ENCODE peak calls at places on chromosomes 6 and 20, in eight cellular contexts. S, A, Y, Q, C, P, J and O are unnamed samples.

GRCh38 chr6:32117461-32117860 is 8.3 kb upstream of the TNXB start:
- DNase-seq in Q (no peak), A (no peak), P (no peak), J (no peak), C (no peak), S (no peak), Y (no peak), O (no peak)

GRCh38 chr6:29953001-29953436 is 10.7 kb downstream of the HLA-A start:
- DNase-seq in S (no peak), Y (no peak), P (no peak), C (no peak), A (no peak), Q (no peak), J (peak; percentile 46), O (no peak)

GRCh38 chr6:21402368-21402767 is 191.2 kb upstream of the SOX4 start:
- DNase-seq in S (no peak), Q (no peak), J (no peak), Y (peak; percentile 44), A (no peak), P (peak; percentile 30), C (peak; percentile 88), O (no peak)

GRCh38 chr20:59566631-59567524 is 37.5 kb upstream of the PHACTR3 start:
- DNase-seq in Q (peak; percentile 50), J (no peak), S (peak; percentile 7), P (no peak), C (no peak), Y (no peak), A (peak; percentile 4), O (no peak)

GRCh38 chr20:36147707-36148106 is 6.8 kb upstream of the EPB41L1 start:
- DNase-seq in P (no peak), Y (peak; percentile 30), J (no peak), A (no peak), C (peak; percentile 25), S (no peak), Q (no peak), O (no peak)

GRCh38 chr6:151847064-151847463 is 39.6 kb downstream of the ESR1 start:
- DNase-seq in C (no peak), Y (no peak), Q (no peak), A (no peak), P (no peak), S (no peak), J (peak; percentile 76), O (no peak)

GRCh38 chr6:144955853-144956252 is 670.7 kb downstream of the UTRN start:
- DNase-seq in A (no peak), P (no peak), C (no peak), S (no peak), J (no peak), Q (no peak), Y (no peak), O (no peak)

GRCh38 chr6:9620263-9620662 is 794.6 kb downstream of the TFAP2A start:
- DNase-seq in Q (no peak), C (no peak), J (no peak), A (no peak), S (no peak), P (no peak), Y (no peak), O (no peak)

GRCh38 chr6:46325561-46326525 is 155.1 kb upstream of the ENPP5 start:
- DNase-seq in C (no peak), S (no peak), J (peak; percentile 10), Q (no peak), Y (no peak), P (no peak), A (no peak), O (no peak)

GRCh38 chr20:23083553-23084220 is 2.4 kb downstream of the CD93 start:
- DNase-seq in Q (no peak), C (no peak), Y (no peak), A (no peak), S (no peak), J (no peak), P (no peak), O (no peak)
- H3K4me3 ChIP-seq in Q (peak overlapping the region; percentile 50), C (peak overlapping the region; percentile 27), Y (peak overlapping the region; percentile 45), A (no peak overlapping the region), S (no peak overlapping the region), J (no peak overlapping the region), P (no peak overlapping the region), O (no peak overlapping the region)

GRCh38 chr6:101980924-101981323 is 587.4 kb downstream of the GRIK2 start:
- DNase-seq in Y (no peak), Q (no peak), A (no peak), J (no peak), C (no peak), P (no peak), S (no peak), O (no peak)
- H3K4me1 ChIP-seq in Y (no peaks in the 10 kb centered on the region), Q (no peaks in the 10 kb centered on the region), A (no peaks in the 10 kb centered on the region), J (no peaks in the 10 kb centered on the region), C (no peaks in the 10 kb centered on the region), P (no peaks in the 10 kb centered on the region), S (no peaks in the 10 kb centered on the region), O (no peaks in the 10 kb centered on the region)

DNA sequence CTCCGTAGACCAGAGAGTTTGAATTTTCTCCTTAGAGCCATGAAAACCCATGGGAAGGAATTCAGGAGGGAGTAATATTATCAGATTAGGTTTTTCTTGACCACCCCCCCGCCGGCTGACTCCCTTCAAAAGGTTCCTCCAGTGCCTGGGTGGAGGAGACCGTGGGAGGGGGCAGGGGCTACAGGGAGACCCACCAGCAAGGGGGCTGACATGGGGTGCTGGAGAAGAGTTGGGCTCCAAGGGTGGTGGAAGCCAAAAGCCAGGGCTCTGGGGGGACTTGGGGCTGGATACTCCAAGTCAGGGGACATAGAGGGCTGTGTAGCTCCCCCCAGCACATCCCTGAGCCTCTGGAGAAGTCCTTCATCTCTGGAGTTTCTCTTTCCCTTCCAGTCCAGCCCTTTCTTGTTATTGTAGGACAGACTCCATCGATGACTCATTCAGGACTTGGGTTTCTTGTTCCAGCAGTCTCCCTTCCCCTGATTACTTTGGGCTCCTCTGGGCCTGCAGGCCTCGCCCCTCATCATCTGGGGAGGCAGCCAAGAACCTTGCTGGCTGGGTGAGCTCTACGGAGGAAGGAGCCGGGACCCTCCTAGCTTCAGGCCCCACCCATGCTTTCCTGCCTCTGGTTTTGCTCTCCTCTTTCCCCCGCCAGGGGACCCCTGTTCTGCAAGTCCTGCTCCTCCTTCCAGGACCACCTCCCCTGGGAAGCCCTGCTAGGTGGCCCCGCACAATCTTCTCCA is 10.5 kb upstream of the KIAA1755 start:
- DNase-seq in A (peak; percentile 80), C (peak; percentile 50), P (no peak), Q (no peak), Y (peak; percentile 68), J (no peak), S (peak; percentile 8), O (no peak)
- H3K4me3 ChIP-seq in A (no peak overlapping the region), C (no peak overlapping the region), P (no peak overlapping the region), Q (no peak overlapping the region), Y (no peak overlapping the region), J (no peak overlapping the region), S (no peak overlapping the region), O (no peak overlapping the region)

GRCh38 chr6:34383651-34384304 is 8.7 kb downstream of the NUDT3 start:
- DNase-seq in P (no peak), C (no peak), Q (no peak), J (no peak), Y (no peak), S (no peak), A (no peak), O (no peak)

GRCh38 chr6:34383171-34383631 is 9.3 kb downstream of the NUDT3 start:
- DNase-seq in J (no peak), A (no peak), P (no peak), C (peak; percentile 63), Q (no peak), Y (no peak), S (no peak), O (peak; percentile 92)

GRCh38 chr6:34386316-34387137 is 5.9 kb downstream of the NUDT3 start:
- DNase-seq in S (peak; percentile 24), J (no peak), Q (no peak), P (no peak), A (peak; percentile 68), Y (no peak), C (no peak), O (peak; percentile 40)

GRCh38 chr6:34384305-34385153 is 7.9 kb downstream of the NUDT3 start:
- DNase-seq in Q (no peak), A (no peak), P (no peak), J (no peak), S (no peak), C (no peak), Y (no peak), O (no peak)

GRCh38 chr6:34385793-34386195 is 6.7 kb downstream of the NUDT3 start:
- DNase-seq in S (peak; percentile 57), A (no peak), Q (no peak), J (no peak), Y (no peak), C (no peak), P (no peak), O (no peak)
- H3K4me1 ChIP-seq in S (peaks cover 9% of the 10 kb centered on the region), A (peaks cover 8% of the 10 kb centered on the region), Q (peaks cover 20% of the 10 kb centered on the region), J (peaks cover 13% of the 10 kb centered on the region), Y (peaks cover 28% of the 10 kb centered on the region), C (no peaks in the 10 kb centered on the region), P (no peaks in the 10 kb centered on the region), O (peaks cover 39% of the 10 kb centered on the region)

GRCh38 chr6:72620866-72621242 is 1.0 kb upstream of the KCNQ5 start:
- DNase-seq in P (no peak), Q (no peak), S (no peak), Y (no peak), C (no peak), A (no peak), J (no peak), O (no peak)
- H3K4me3 ChIP-seq in P (peak overlapping the region; percentile 100), Q (peak overlapping the region; percentile 52), S (no peak overlapping the region), Y (peak overlapping the region; percentile 76), C (no peak overlapping the region), A (no peak overlapping the region), J (peak overlapping the region; percentile 70), O (no peak overlapping the region)

DNA sequence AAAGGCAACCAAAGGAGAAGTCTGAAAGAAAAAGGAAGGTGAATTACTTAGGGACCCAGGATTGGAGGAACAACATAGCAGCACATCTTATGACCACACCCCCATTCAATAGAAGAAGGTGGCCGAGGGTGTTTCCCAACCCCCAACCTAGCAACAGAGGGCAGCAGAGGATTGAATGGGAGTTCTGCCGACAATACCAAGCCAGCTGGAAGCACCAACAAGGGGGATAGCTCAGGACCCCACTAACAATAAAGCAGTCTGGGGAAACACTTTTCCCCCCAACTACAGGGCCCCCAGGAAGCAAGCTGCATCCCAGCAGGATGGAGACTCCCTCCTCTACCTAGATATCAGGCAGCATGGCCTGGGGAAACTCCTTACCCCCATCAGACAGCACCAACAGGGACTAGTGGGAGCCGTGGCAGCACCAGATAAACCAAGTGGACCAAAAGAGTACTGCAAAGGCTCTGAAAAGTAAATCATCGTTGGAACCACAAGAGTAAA is 67.7 kb downstream of the ZHX3 start:
- DNase-seq in P (no peak), J (peak; percentile 22), A (no peak), C (peak; percentile 57), S (no peak), Q (no peak), Y (no peak), O (no peak)
- H3K4me1 ChIP-seq in P (no peaks in the 10 kb centered on the region), J (peaks cover 8% of the 10 kb centered on the region), A (peaks cover 7% of the 10 kb centered on the region), C (peaks cover 33% of the 10 kb centered on the region), S (peaks cover 11% of the 10 kb centered on the region), Q (peaks cover 42% of the 10 kb centered on the region), Y (peaks cover 58% of the 10 kb centered on the region), O (no peaks in the 10 kb centered on the region)